ENCODE peak calls at places on chromosome 22, in four cellular contexts. M, Z, E and D are unnamed samples.

GRCh38 chr22:30328466-30329049 is 1.8 kb upstream of the TBC1D10A start:
- DNase-seq in M (no peak), Z (no peak), E (no peak), D (no peak)

GRCh38 chr22:32473388-32473952 is 1.1 kb upstream of the FBXO7 start:
- DNase-seq in M (peak), Z (no peak), E (peak), D (peak)

GRCh38 chr22:27846248-27846760 is 44.7 kb upstream of the MN1 start:
- DNase-seq in M (no peak), Z (no peak), E (no peak), D (no peak)

GRCh38 chr22:41305646-41306045 is 4.3 kb downstream of the ZC3H7B start:
- DNase-seq in M (no peak), Z (no peak), E (peak), D (no peak)

GRCh38 chr22:42856865-42857704 is at the start of gene ARFGAP3:
- DNase-seq in M (peak), Z (peak), E (peak), D (peak)

GRCh38 chr22:30876221-30876751 is 92.3 kb downstream of the MORC2 start:
- DNase-seq in M (no peak), Z (no peak), E (no peak), D (no peak)

GRCh38 chr22:17829691-17830040 is 55.4 kb upstream of the BID start:
- DNase-seq in M (no peak), Z (no peak), E (no peak), D (no peak)

GRCh38 chr22:49899530-49899929 is 18.7 kb downstream of the ALG12 start:
- DNase-seq in M (no peak), Z (no peak), E (no peak), D (no peak)

GRCh38 chr22:22931557-22932270 is 44.1 kb downstream of the IGLL5 start:
- DNase-seq in M (no peak), Z (no peak), E (no peak), D (no peak)

GRCh38 chr22:28505416-28506156 is 174.1 kb downstream of the TTC28 start:
- DNase-seq in M (no peak), Z (no peak), E (no peak), D (no peak)

GRCh38 chr22:42296381-42296853 is 26.0 kb upstream of the TCF20 start:
- DNase-seq in M (no peak), Z (no peak), E (no peak), D (no peak)

GRCh38 chr22:17190702-17191101 is 28.5 kb downstream of the ADA2 start:
- DNase-seq in M (no peak), Z (no peak), E (no peak), D (no peak)

GRCh38 chr22:40499187-40499753 is 128.9 kb downstream of the SGSM3 start:
- DNase-seq in M (no peak), Z (no peak), E (peak), D (no peak)

GRCh38 chr22:39026509-39027150 is 5.7 kb downstream of the APOBEC3D start:
- DNase-seq in M (no peak), Z (no peak), E (no peak), D (no peak)

GRCh38 chr22:30422481-30423295 is 2.9 kb upstream of the MTFP1 start:
- DNase-seq in M (no peak), Z (no peak), E (peak), D (no peak)